ENCODE peak calls at places on chromosomes 3 and 15, in four cellular contexts. A, O, W and U are unnamed samples.

GRCh38 chr3:127853681-127854080 is 31.4 kb upstream of the MGLL start:
- DNase-seq in O (no peak), A (no peak), W (no peak), U (no peak)

GRCh38 chr15:63504979-63505841 is 817 bp downstream of the USP3 start:
- DNase-seq in A (peak), O (no peak), W (peak), U (no peak)

GRCh38 chr3:68007621-68008226 is 353.3 kb upstream of the SUCLG2 start:
- DNase-seq in W (peak), A (peak), O (no peak), U (no peak)

GRCh38 chr3:173465112-173465511 is 67.6 kb downstream of the NLGN1 start:
- DNase-seq in A (no peak), O (no peak), W (no peak), U (peak)

GRCh38 chr3:194760740-194761139 is 75.1 kb downstream of the FAM43A start:
- DNase-seq in A (no peak), W (no peak), O (no peak), U (no peak)

GRCh38 chr3:194512895-194513601 is 26.2 kb upstream of the ATP13A3 start:
- DNase-seq in O (no peak), W (no peak), A (no peak), U (no peak)

GRCh38 chr3:81154611-81155143 is 606.8 kb downstream of the GBE1 start:
- DNase-seq in A (no peak), O (no peak), W (no peak), U (no peak)

GRCh38 chr15:43920815-43921214 is 94.0 kb downstream of the WDR76 start:
- DNase-seq in O (no peak), A (no peak), W (no peak), U (no peak)

GRCh38 chr3:38117748-38118420 is 19.0 kb downstream of the ACAA1 start:
- DNase-seq in W (peak), A (peak), O (peak), U (no peak)

GRCh38 chr15:31419820-31420219 is 93.2 kb downstream of the KLF13 start:
- DNase-seq in A (no peak), O (no peak), W (no peak), U (no peak)

GRCh38 chr3:27666277-27666676 is 55.8 kb downstream of the EOMES start:
- DNase-seq in W (no peak), A (no peak), O (no peak), U (no peak)

GRCh38 chr3:192817053-192817452 is 89.7 kb upstream of the FGF12 start:
- DNase-seq in O (no peak), A (no peak), W (no peak), U (no peak)

GRCh38 chr3:25662921-25663320 is 1.8 kb downstream of the TOP2B start:
- DNase-seq in W (no peak), A (no peak), O (no peak), U (no peak)

GRCh38 chr3:185739264-185739701 is 85.6 kb downstream of the IGF2BP2 start:
- DNase-seq in A (no peak), O (no peak), W (no peak), U (no peak)